ENCODE peak calls at places on chromosome 19, in five cellular contexts. Y, Q, U, L and F are unnamed samples.

GRCh38 chr19:4803736-4804695 is 12.5 kb downstream of the FEM1A start:
- DNase-seq in Y (peak), Q (peak), L (peak), U (no peak), F (no peak)

GRCh38 chr19:55703790-55704215 is 28.8 kb downstream of the EPN1 start:
- DNase-seq in Y (peak), U (no peak), L (peak), Q (peak), F (no peak)

GRCh38 chr19:55113570-55114039 is 3.8 kb downstream of the PPP1R12C start:
- DNase-seq in Y (peak), L (peak), Q (no peak), U (peak), F (peak)

GRCh38 chr19:3950871-3951861 is 18.3 kb downstream of the NMRK2 start:
- DNase-seq in U (no peak), L (no peak), Y (no peak), Q (no peak), F (no peak)

GRCh38 chr19:43425567-43426392 is 11.1 kb downstream of the TEX101 start:
- DNase-seq in L (no peak), Y (peak), U (no peak), Q (no peak), F (no peak)

GRCh38 chr19:2648528-2648937 is 54.0 kb downstream of the GNG7 start:
- DNase-seq in Y (peak), L (peak), Q (peak), U (peak), F (no peak)

GRCh38 chr19:8552810-8553209 is 24.4 kb downstream of the MYO1F start:
- DNase-seq in Q (no peak), Y (peak), L (no peak), U (no peak), F (no peak)

GRCh38 chr19:12596927-12597548 is 13.6 kb downstream of the ZNF490 start:
- DNase-seq in L (no peak), Y (no peak), U (no peak), Q (no peak), F (no peak)

GRCh38 chr19:7787141-7787540 is 24.1 kb downstream of the CLEC4M start:
- DNase-seq in Y (no peak), U (no peak), L (no peak), Q (no peak), F (no peak)

GRCh38 chr19:48815870-48816501 is 5.2 kb upstream of the BCAT2 start:
- DNase-seq in Q (no peak), Y (no peak), L (no peak), U (no peak), F (no peak)

GRCh38 chr19:46537136-46538097 is 41.8 kb upstream of the PNMA8B start:
- DNase-seq in Y (peak), Q (peak), L (no peak), U (no peak), F (peak)